ENCODE peak calls at places on chromosomes 3 and 15, in six cellular contexts. X is IMR-90, G is neuronal stem cell, N is H1, R is mesenchymal stem cell, F is mesendoderm. U is an unnamed sample.
A peak's percentile ranks its signal among the peaks of the same experiment; 100 is the strongest.

GRCh38 chr3:122975924-122976293 is 51.7 kb downstream of the SEMA5B start:
- DNase-seq in X (peak; percentile 10), R (no peak), F (no peak), G (no peak), N (no peak), U (no peak)

GRCh38 chr3:2360815-2361214 is 262.1 kb downstream of the CNTN4 start:
- DNase-seq in R (no peak), F (no peak), G (no peak), N (no peak), X (no peak), U (no peak)

GRCh38 chr3:20066848-20067617 is 26.8 kb downstream of the KAT2B start:
- DNase-seq in N (no peak), F (no peak), X (no peak), G (no peak), R (no peak), U (no peak)

GRCh38 chr3:127053979-127054378 is 71.1 kb downstream of the PLXNA1 start:
- DNase-seq in N (no peak), G (no peak), X (no peak), R (no peak), F (no peak), U (no peak)

GRCh38 chr3:183142199-183142598 is 20.3 kb downstream of the LAMP3 start:
- DNase-seq in N (no peak), G (no peak), X (no peak), R (no peak), F (peak; percentile 88), U (no peak)

GRCh38 chr3:133964547-133964946 is 65.2 kb downstream of the SLCO2A1 start:
- DNase-seq in N (no peak), R (no peak), G (no peak), F (peak; percentile 42), X (no peak), U (no peak)

GRCh38 chr3:150038830-150039229 is 68.1 kb upstream of the PFN2 start:
- DNase-seq in F (peak; percentile 33), R (no peak), X (no peak), N (no peak), G (no peak), U (peak; percentile 38)

GRCh38 chr3:166446291-166446690 is 609.1 kb upstream of the BCHE start:
- DNase-seq in X (peak; percentile 78), R (peak; percentile 34), F (no peak), N (no peak), G (no peak), U (no peak)

GRCh38 chr3:101381809-101382208 is 61.4 kb upstream of the IMPG2 start:
- DNase-seq in N (no peak), X (peak; percentile 58), R (peak; percentile 51), F (peak; percentile 50), G (peak; percentile 6), U (no peak)

GRCh38 chr3:39295184-39295775 is 15.4 kb upstream of the CX3CR1 start:
- DNase-seq in N (no peak), F (no peak), X (no peak), R (no peak), G (no peak), U (no peak)

GRCh38 chr15:65856821-65857455 is 12.4 kb upstream of the RAB11A start:
- DNase-seq in X (peak; percentile 53), G (peak; percentile 57), F (peak; percentile 74), R (peak; percentile 68), N (peak; percentile 83), U (peak; percentile 72)

GRCh38 chr15:101725073-101725472 is 800 bp upstream of the TARS3 start:
- DNase-seq in N (no peak), X (no peak), F (no peak), G (no peak), R (no peak), U (no peak)

GRCh38 chr15:66800584-66801235 is 98.7 kb downstream of the SMAD6 start:
- DNase-seq in R (no peak), G (no peak), X (no peak), F (no peak), N (no peak), U (no peak)

GRCh38 chr3:169133178-169134161 is 530.0 kb downstream of the MECOM start:
- DNase-seq in R (peak; percentile 31), X (peak; percentile 31), N (no peak), G (no peak), F (no peak), U (no peak)

GRCh38 chr3:122102191-122102935 is 47.2 kb downstream of the CD86 start:
- DNase-seq in N (no peak), F (no peak), R (no peak), G (no peak), X (no peak), U (no peak)

GRCh38 chr3:186108106-186108940 is 566 bp downstream of the ETV5 start:
- DNase-seq in X (peak; percentile 66), G (peak; percentile 78), R (peak; percentile 87), F (peak; percentile 90), N (peak; percentile 76), U (peak; percentile 74)

GRCh38 chr3:116837474-116837873 is 127.9 kb downstream of the TUSC7 start:
- DNase-seq in F (no peak), X (no peak), G (no peak), R (no peak), N (no peak), U (no peak)

GRCh38 chr3:26087751-26088150 is 297.9 kb downstream of the OXSM start:
- DNase-seq in G (no peak), N (no peak), F (no peak), R (no peak), X (no peak), U (no peak)

GRCh38 chr3:26090589-26090988 is 300.7 kb downstream of the OXSM start:
- DNase-seq in G (no peak), N (no peak), X (no peak), F (no peak), R (no peak), U (no peak)

GRCh38 chr3:26089249-26089648 is 299.4 kb downstream of the OXSM start:
- DNase-seq in X (no peak), G (no peak), F (no peak), N (no peak), R (no peak), U (no peak)

GRCh38 chr3:26091096-26091495 is 301.2 kb downstream of the OXSM start:
- DNase-seq in R (no peak), F (no peak), N (no peak), X (no peak), G (no peak), U (no peak)
- H2BK15ac ChIP-seq in R (no peak overlapping the region), F (no peak overlapping the region), N (no peak overlapping the region), X (no peak overlapping the region), G (no peak overlapping the region), U (no peak overlapping the region)

GRCh38 chr3:72733676-72734075 is 114.6 kb downstream of the SHQ1 start:
- DNase-seq in F (no peak), R (no peak), G (no peak), N (no peak), X (no peak), U (no peak)

GRCh38 chr3:72739521-72740466 is 108.5 kb downstream of the SHQ1 start:
- DNase-seq in N (no peak), R (no peak), X (peak; percentile 20), G (no peak), F (peak; percentile 29), U (no peak)

GRCh38 chr3:72744330-72744729 is 103.9 kb downstream of the SHQ1 start:
- DNase-seq in R (no peak), F (peak; percentile 96), N (no peak), G (no peak), X (no peak), U (no peak)

DNA sequence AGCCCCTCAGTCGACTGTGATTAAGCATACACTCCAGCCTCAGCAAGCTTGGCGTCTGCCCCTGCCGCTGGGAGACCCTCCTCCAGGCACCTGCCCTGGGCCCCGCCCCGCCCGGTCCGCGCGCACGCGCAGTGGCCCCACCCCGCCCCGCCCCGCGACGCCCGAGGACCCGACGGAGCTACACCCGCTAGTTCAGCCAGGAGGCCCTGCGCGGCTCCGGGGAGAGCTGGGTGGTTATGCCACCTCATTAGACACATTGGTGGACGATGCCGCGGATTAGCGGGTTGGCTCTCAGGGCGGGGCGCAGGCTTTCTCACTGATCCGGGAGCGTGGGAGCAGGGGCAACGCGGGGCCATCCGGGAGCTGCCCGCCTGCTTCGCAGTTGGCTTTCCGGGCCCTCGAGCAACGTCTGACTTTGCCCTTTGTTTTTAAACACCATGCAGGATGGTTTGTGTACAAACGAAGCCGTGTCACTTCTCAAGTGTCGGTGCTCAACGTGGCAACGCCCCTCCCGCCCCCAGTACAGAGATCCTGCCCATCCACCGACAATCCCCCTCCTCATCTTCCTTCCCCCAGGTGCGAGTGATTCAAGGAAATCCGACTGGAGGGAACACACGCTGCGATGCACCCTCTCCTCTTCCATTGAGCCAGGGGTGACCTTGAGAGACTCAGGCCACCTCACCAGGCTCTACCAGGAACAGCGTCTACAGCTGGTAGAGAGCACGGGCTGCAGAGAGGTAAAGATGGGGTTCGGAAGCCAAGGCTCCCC is 109.3 kb downstream of the SHQ1 start:
- DNase-seq in F (peak; percentile 70), N (peak; percentile 82), X (no peak), G (peak; percentile 71), R (no peak), U (peak; percentile 88)
- H3K4ac ChIP-seq in F (no peak overlapping the region), N (no peak overlapping the region), X (no peak overlapping the region), G (no peak overlapping the region), R (no peak overlapping the region), U (no peak overlapping the region)

GRCh38 chr3:115554496-115554826 is 68.8 kb upstream of the GAP43 start:
- DNase-seq in F (no peak), G (no peak), R (no peak), X (no peak), N (no peak), U (no peak)

GRCh38 chr3:115551091-115551490 is 72.2 kb upstream of the GAP43 start:
- DNase-seq in R (no peak), G (no peak), X (no peak), F (no peak), N (no peak), U (no peak)

GRCh38 chr3:115552007-115552406 is 71.3 kb upstream of the GAP43 start:
- DNase-seq in G (no peak), R (no peak), X (no peak), N (no peak), F (no peak), U (no peak)

GRCh38 chr3:115550285-115550741 is 73.0 kb upstream of the GAP43 start:
- DNase-seq in G (no peak), F (no peak), N (no peak), R (peak; percentile 8), X (no peak), U (no peak)

GRCh38 chr3:115553796-115554495 is 69.4 kb upstream of the GAP43 start:
- DNase-seq in R (no peak), G (no peak), N (no peak), F (no peak), X (no peak), U (no peak)
- H2BK15ac ChIP-seq in R (no peak overlapping the region), G (no peak overlapping the region), N (peak overlapping the region; percentile 75), F (no peak overlapping the region), X (no peak overlapping the region), U (no peak overlapping the region)

GRCh38 chr3:25468866-25469319 is 40.8 kb downstream of the RARB start:
- DNase-seq in F (no peak), G (no peak), R (peak; percentile 85), N (no peak), X (no peak), U (peak; percentile 46)
- H3K4ac ChIP-seq in F (no peak overlapping the region), G (no peak overlapping the region), R (no peak overlapping the region), N (no peak overlapping the region), X (no peak overlapping the region), U (no peak overlapping the region)